ENCODE peak calls at places on chromosomes 4 and X, in four cellular contexts. F is AG09309, I is A549, Y is psoas muscle. Z is an unnamed sample.

GRCh38 chrX:110168585-110168984 is 149.3 kb downstream of the AMMECR1 start:
- DNase-seq in Y (no peak), F (peak), I (no peak), Z (no peak)

GRCh38 chrX:135112096-135112729 is 8.1 kb downstream of the ETDB start:
- DNase-seq in Y (no peak), F (peak), I (peak), Z (no peak)

GRCh38 chr4:1866095-1866755 is 5.0 kb upstream of the NSD2 start:
- DNase-seq in F (no peak), I (no peak), Y (no peak), Z (no peak)

GRCh38 chr4:157779084-157779483 is 393.7 kb downstream of the GASK1B start:
- DNase-seq in F (no peak), Y (no peak), I (no peak), Z (no peak)

GRCh38 chr4:178080312-178080711 is 638.1 kb upstream of the AGA start:
- DNase-seq in I (no peak), Y (no peak), F (no peak), Z (no peak)

GRCh38 chrX:40278340-40279090 is 180.8 kb upstream of the BCOR start:
- DNase-seq in F (no peak), I (no peak), Y (no peak), Z (no peak)

GRCh38 chr4:68498413-68499007 is 51.2 kb downstream of the TMPRSS11E start:
- DNase-seq in F (peak), I (peak), Y (no peak), Z (peak)

GRCh38 chr4:10806993-10807645 is 122.6 kb upstream of the CLNK start:
- DNase-seq in Y (no peak), F (no peak), I (no peak), Z (no peak)

GRCh38 chr4:19748911-19749473 is 502.7 kb upstream of the SLIT2 start:
- DNase-seq in Y (no peak), I (no peak), F (peak), Z (no peak)

GRCh38 chr4:73897380-73898136 is 28.4 kb downstream of the CXCL1 start:
- DNase-seq in Y (no peak), I (no peak), F (peak), Z (no peak)

GRCh38 chr4:566508-567295 is 9.4 kb downstream of the TMEM271 start:
- DNase-seq in F (no peak), Y (no peak), I (peak), Z (no peak)

GRCh38 chr4:113684534-113685091 is 76.9 kb downstream of the CAMK2D start:
- DNase-seq in I (peak), F (peak), Y (peak), Z (no peak)

GRCh38 chrX:153828308-153828707 is 2.0 kb downstream of the PDZD4 start:
- DNase-seq in I (no peak), F (no peak), Y (no peak), Z (no peak)

GRCh38 chr4:154485127-154485773 is 6.3 kb downstream of the DCHS2 start:
- DNase-seq in F (no peak), I (no peak), Y (no peak), Z (no peak)

GRCh38 chr4:189519189-189519588 is 421.5 kb upstream of the FRG1 start:
- DNase-seq in F (no peak), Y (no peak), I (no peak), Z (no peak)

GRCh38 chr4:118557298-118557851 is 127.8 kb upstream of the METTL14 start:
- DNase-seq in Y (no peak), I (no peak), F (no peak), Z (peak)

GRCh38 chrX:23334871-23335599 is 386 bp downstream of the PTCHD1 start:
- DNase-seq in I (no peak), Y (peak), F (no peak), Z (no peak)

GRCh38 chrX:24682739-24683432 is 10.8 kb upstream of the POLA1 start:
- DNase-seq in F (no peak), Y (no peak), I (no peak), Z (no peak)

GRCh38 chr4:186134254-186134653 is 29.8 kb downstream of the FAM149A start:
- DNase-seq in Y (no peak), I (no peak), F (no peak), Z (no peak)

GRCh38 chr4:71287305-71287704 is 51.5 kb upstream of the SLC4A4 start:
- DNase-seq in F (no peak), Y (no peak), I (no peak), Z (no peak)

GRCh38 chr4:1237981-1238675 is 10.8 kb downstream of the CTBP1 start:
- DNase-seq in F (no peak), I (no peak), Y (peak), Z (no peak)

GRCh38 chr4:129926936-129927335 is 831.0 kb downstream of the C4orf33 start:
- DNase-seq in F (no peak), Y (no peak), I (no peak), Z (no peak)

GRCh38 chr4:63122955-63123354 is 1286.3 kb downstream of the TECRL start:
- DNase-seq in Y (no peak), I (no peak), F (no peak), Z (no peak)

GRCh38 chrX:113644426-113644825 is 803.8 kb upstream of the AMOT start:
- DNase-seq in F (no peak), I (no peak), Y (no peak), Z (peak)

GRCh38 chrX:40105016-40105790 is 7.4 kb upstream of the BCOR start:
- DNase-seq in I (peak), Y (peak), F (no peak), Z (no peak)

GRCh38 chrX:42680651-42681050 is 97.3 kb downstream of the PPP1R2C start:
- DNase-seq in I (no peak), Y (no peak), F (no peak), Z (no peak)

GRCh38 chr4:187606581-187606980 is 389.0 kb upstream of the ZFP42 start:
- DNase-seq in Y (no peak), I (peak), F (peak), Z (no peak)

GRCh38 chrX:80810365-80810978 is 795 bp upstream of the BRWD3 start:
- DNase-seq in I (peak), Y (no peak), F (no peak), Z (no peak)

GRCh38 chrX:133542476-133542875 is 127.2 kb upstream of the GPC4 start:
- DNase-seq in F (peak), Y (no peak), I (no peak), Z (no peak)

GRCh38 chrX:79156818-79157217 is 12.3 kb downstream of the GPR174 start:
- DNase-seq in F (no peak), Y (no peak), I (no peak), Z (no peak)

GRCh38 chrX:54358424-54359211 is 772 bp upstream of the WNK3 start:
- DNase-seq in Y (no peak), F (no peak), I (no peak), Z (no peak)

GRCh38 chr4:102341201-102341600 is 4.1 kb downstream of the SLC39A8 start:
- DNase-seq in Y (no peak), F (no peak), I (no peak), Z (no peak)

GRCh38 chr4:119647558-119647957 is 19.0 kb upstream of the PDE5A start:
- DNase-seq in I (no peak), F (peak), Y (no peak), Z (no peak)

GRCh38 chr4:26916195-26916594 is 55.6 kb downstream of the STIM2 start:
- DNase-seq in F (no peak), I (no peak), Y (no peak), Z (no peak)

GRCh38 chr4:37988670-37989069 is 28.5 kb downstream of the PTTG2 start:
- DNase-seq in I (no peak), Y (no peak), F (no peak), Z (no peak)

GRCh38 chr4:182593864-182594263 is 323.3 kb downstream of the DCTD start:
- DNase-seq in F (no peak), I (no peak), Y (no peak), Z (no peak)

GRCh38 chr4:120431180-120431579 is 364.5 kb upstream of the MAD2L1 start:
- DNase-seq in I (no peak), F (no peak), Y (no peak), Z (no peak)

GRCh38 chrX:70041993-70042392 is 7.7 kb downstream of the AWAT2 start:
- DNase-seq in F (no peak), Y (no peak), I (no peak), Z (no peak)
- H3K4me3 ChIP-seq in F (no peak), Y (no peak), I (no peak), Z (no peak)

DNA sequence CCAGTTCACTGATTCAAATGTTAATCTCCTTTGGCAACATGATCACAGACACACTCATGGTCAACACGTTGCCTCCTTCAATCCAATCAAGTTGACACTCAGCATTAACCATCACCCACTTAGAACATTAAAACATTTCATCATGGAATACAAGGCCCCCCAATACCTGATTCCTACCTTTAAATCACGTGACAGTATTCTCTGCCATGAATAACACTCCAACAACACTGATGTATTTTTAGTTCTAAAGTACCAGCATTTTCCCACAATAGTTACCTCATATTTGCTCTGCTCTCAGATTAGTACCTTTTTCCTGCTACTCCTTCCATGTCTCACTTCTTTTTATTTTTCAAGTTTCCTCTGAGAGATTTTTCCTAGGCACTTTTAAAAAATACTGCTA is 19.6 kb downstream of the IL13RA2 start:
- DNase-seq in Y (no peak), F (no peak), I (no peak), Z (no peak)
- TF ChIP-seq CTCF in Y (no peak), F (no peak), I (no peak), Z (no peak)

GRCh38 chrX:47936940-47937317 is 66.9 kb downstream of the ZNF182 start:
- DNase-seq in I (no peak), Y (no peak), F (no peak), Z (no peak)

GRCh38 chrX:47941423-47941822 is 62.4 kb downstream of the ZNF182 start:
- DNase-seq in Y (no peak), I (no peak), F (no peak), Z (no peak)

GRCh38 chrX:47940448-47940847 is 63.3 kb downstream of the ZNF182 start:
- DNase-seq in I (no peak), Y (no peak), F (no peak), Z (no peak)

DNA sequence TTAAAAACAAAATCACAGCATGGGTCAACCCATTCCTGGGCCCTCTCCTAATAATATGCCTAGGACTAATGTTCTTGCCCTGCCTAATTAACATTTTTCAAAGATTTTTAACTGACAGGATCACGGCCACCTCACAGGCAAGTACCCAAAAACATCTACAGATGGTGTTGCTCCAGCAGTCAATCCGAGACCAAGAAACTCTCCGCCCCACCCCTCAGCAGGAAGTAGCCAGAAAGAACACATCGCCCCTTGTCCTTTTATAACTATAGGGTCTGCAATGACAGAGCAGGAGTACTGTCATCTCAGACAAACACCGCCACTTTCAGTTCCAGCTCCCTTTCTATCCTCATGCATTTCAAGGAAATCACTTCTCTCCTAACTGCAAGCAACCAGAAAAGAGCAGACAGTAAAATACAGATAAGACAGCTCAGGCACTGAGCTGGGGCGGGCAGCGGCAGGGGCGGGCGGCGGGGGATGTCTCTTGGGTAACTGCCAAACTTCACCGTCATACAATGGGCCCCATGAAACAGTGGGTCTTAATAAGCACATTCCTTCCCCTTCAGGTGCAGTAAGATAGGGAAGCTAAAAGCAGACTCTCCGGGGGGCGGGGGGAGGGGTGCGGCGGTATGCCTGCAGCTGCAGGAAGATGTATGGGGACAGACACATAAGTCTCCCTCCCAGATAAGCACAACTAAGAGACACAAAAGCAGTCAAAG is 67.4 kb downstream of the ZNF182 start:
- DNase-seq in F (no peak), I (no peak), Y (no peak), Z (no peak)
- H3K4me3 ChIP-seq in F (no peak), I (no peak), Y (no peak), Z (no peak)

GRCh38 chr4:168183717-168184571 is 91.6 kb downstream of the ANXA10 start:
- DNase-seq in I (peak), Y (no peak), F (peak), Z (peak)
- TF ChIP-seq CTCF in I (peak), Y (peak), F (peak), Z (peak)

GRCh38 chrX:41667631-41668030 is 21.1 kb upstream of the GPR34 start:
- DNase-seq in F (no peak), I (no peak), Y (no peak), Z (no peak)
- H3K4me3 ChIP-seq in F (no peak), I (no peak), Y (no peak), Z (no peak)

GRCh38 chr4:89493367-89493766 is 185.8 kb upstream of the GPRIN3 start:
- DNase-seq in F (no peak), Y (no peak), I (no peak), Z (no peak)

GRCh38 chr4:89489338-89489771 is 181.8 kb upstream of the GPRIN3 start:
- DNase-seq in F (no peak), Y (peak), I (no peak), Z (no peak)

GRCh38 chr4:89491731-89492235 is 184.2 kb upstream of the GPRIN3 start:
- DNase-seq in Y (no peak), F (no peak), I (no peak), Z (no peak)

GRCh38 chr4:89496851-89497250 is 189.3 kb upstream of the GPRIN3 start:
- DNase-seq in F (no peak), I (no peak), Y (no peak), Z (no peak)

DNA sequence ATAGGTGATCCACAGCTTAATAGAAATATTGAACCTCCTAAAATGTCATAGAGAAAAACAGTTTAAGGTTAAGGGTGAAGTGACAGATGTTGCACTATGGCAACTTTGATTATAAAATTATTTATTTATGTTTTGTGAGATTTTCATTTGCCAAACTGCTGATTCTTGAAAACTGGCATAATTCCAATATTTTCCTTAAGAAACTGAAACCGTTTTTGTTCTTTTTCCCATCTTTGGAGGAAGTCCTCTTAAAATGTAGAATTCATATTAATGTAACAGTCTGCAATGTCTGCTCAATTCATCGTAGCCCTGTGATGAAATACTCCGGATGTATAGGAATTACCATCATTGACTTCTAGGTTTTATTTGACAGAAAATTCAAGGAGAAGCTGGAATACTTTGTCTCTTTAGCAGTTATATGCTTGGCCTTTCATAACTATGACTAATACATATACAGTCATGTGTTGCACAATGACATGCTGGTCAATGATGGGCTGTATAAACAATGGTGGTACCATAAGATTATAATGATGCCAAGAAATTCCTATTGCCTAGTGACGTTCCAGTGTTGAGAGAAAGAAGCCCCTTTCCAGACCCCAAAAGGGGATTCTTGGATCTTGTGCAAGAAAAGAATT is 185.0 kb upstream of the GPRIN3 start:
- DNase-seq in F (peak), Y (no peak), I (no peak), Z (no peak)
- TF ChIP-seq CTCF in F (no peak), Y (no peak), I (no peak), Z (no peak)

GRCh38 chr4:29972121-29972520 is 748.0 kb upstream of the PCDH7 start:
- DNase-seq in F (peak), I (no peak), Y (no peak), Z (no peak)

GRCh38 chr4:29966386-29966785 is 753.8 kb upstream of the PCDH7 start:
- DNase-seq in I (no peak), F (no peak), Y (no peak), Z (no peak)

GRCh38 chr4:29970626-29971025 is 749.5 kb upstream of the PCDH7 start:
- DNase-seq in I (peak), F (peak), Y (no peak), Z (no peak)
- H3K4me3 ChIP-seq in I (no peak), F (no peak), Y (no peak), Z (no peak)

GRCh38 chr4:144562019-144562740 is 83.8 kb upstream of the HHIP start:
- DNase-seq in I (no peak), Y (no peak), F (no peak), Z (no peak)
- TF ChIP-seq CTCF in I (no peak), Y (no peak), F (no peak), Z (no peak)

GRCh38 chrX:19875051-19875432 is 12.4 kb downstream of the SH3KBP1 start:
- DNase-seq in F (no peak), Y (no peak), I (no peak), Z (no peak)
- H3K4me3 ChIP-seq in F (no peak), Y (no peak), I (no peak), Z (no peak)